ENCODE peak calls at places on chromosomes 5 and 9, in ten cellular contexts. F is CD8-positive, alpha-beta T cell; M is GM23338; N is substantia nigra; D is thoracic aorta; J is Peyer's patch; Y is dorsolateral prefrontal cortex; S is neuronal stem cell; A is kidney; P is heart left ventricle. C is an unnamed sample.

GRCh38 chr5:177355868-177356168 is 1.9 kb upstream of the RGS14 start:
- DNase-seq in F (no peak), M (no peak), N (no peak), D (no peak), J (no peak), Y (no peak), S (no peak), A (peak), P (no peak), C (no peak)

GRCh38 chr5:93221-93980 is 1.4 kb downstream of the PLEKHG4B start:
- DNase-seq in F (no peak), M (peak), N (no peak), D (no peak), J (no peak), Y (no peak), S (no peak), A (no peak), P (no peak), C (no peak)

GRCh38 chr9:101601904-101602765 is 7.4 kb upstream of the PPP3R2 start:
- DNase-seq in F (no peak), M (peak), N (no peak), D (no peak), J (no peak), Y (peak), S (peak), A (no peak), P (no peak), C (no peak)

GRCh38 chr5:38968665-38969064 is 105.5 kb downstream of the RICTOR start:
- DNase-seq in F (no peak), M (peak), N (no peak), D (no peak), J (no peak), Y (no peak), S (no peak), A (no peak), P (no peak), C (no peak)

GRCh38 chr9:111056554-111056953 is 18.3 kb upstream of the LPAR1 start:
- DNase-seq in F (no peak), M (no peak), N (no peak), D (no peak), J (no peak), Y (no peak), S (no peak), A (no peak), P (no peak), C (no peak)

GRCh38 chr9:136614967-136615623 is 47.6 kb upstream of the EGFL7 start:
- DNase-seq in F (no peak), M (peak), N (no peak), D (no peak), J (no peak), Y (no peak), S (no peak), A (peak), P (no peak), C (no peak)

GRCh38 chr5:128384068-128384467 is 154.0 kb downstream of the FBN2 start:
- DNase-seq in F (no peak), M (no peak), N (no peak), D (no peak), J (no peak), Y (no peak), S (no peak), A (no peak), P (no peak), C (no peak)

GRCh38 chr9:118283488-118283887 is 579.3 kb downstream of the TLR4 start:
- DNase-seq in F (no peak), M (no peak), N (no peak), D (no peak), J (no peak), Y (no peak), S (no peak), A (no peak), P (no peak), C (no peak)

GRCh38 chr5:10243660-10244240 is 5.9 kb downstream of the ATPSCKMT start:
- DNase-seq in F (no peak), M (no peak), N (no peak), D (no peak), J (no peak), Y (no peak), S (no peak), A (no peak), P (no peak), C (no peak)

GRCh38 chr5:178389031-178389729 is 156.6 kb upstream of the PHYKPL start:
- DNase-seq in F (no peak), M (no peak), N (no peak), D (no peak), J (no peak), Y (no peak), S (no peak), A (peak), P (no peak), C (no peak)

GRCh38 chr5:27830551-27830950 is 792.2 kb upstream of the CDH9 start:
- DNase-seq in F (no peak), M (no peak), N (no peak), D (no peak), J (no peak), Y (no peak), S (no peak), A (no peak), P (no peak), C (no peak)

GRCh38 chr5:172144291-172144815 is 43.7 kb downstream of the STK10 start:
- DNase-seq in F (no peak), M (no peak), N (no peak), D (no peak), J (no peak), Y (peak), S (no peak), A (no peak), P (peak), C (peak)

GRCh38 chr5:172141949-172142319 is 46.1 kb downstream of the STK10 start:
- DNase-seq in F (no peak), M (no peak), N (no peak), D (no peak), J (no peak), Y (no peak), S (no peak), A (no peak), P (no peak), C (no peak)

GRCh38 chr5:172144931-172145869 is 42.8 kb downstream of the STK10 start:
- DNase-seq in F (no peak), M (no peak), N (no peak), D (no peak), J (no peak), Y (no peak), S (no peak), A (no peak), P (no peak), C (no peak)

GRCh38 chr5:172142709-172143215 is 45.3 kb downstream of the STK10 start:
- DNase-seq in F (no peak), M (no peak), N (no peak), D (no peak), J (no peak), Y (no peak), S (no peak), A (no peak), P (no peak), C (no peak)

DNA sequence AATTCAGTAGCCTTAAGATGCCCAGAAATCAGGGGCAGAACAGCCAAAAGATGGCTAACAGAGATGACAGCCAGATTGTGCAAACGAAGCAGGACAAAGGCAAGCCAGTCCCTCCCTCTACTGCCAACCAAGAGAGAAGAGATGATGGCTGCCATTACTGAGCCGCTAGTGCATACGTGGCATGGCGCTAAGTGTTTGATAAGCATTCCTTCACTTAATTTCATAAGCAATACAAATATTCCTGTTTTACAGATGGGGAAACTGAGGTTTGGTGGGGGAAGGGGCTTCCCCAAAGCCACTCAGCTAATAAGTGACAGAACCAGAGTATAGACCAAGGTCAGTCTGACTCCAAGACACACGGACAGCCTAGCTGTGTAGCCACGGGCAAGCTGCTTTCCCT is 44.1 kb downstream of the STK10 start:
- DNase-seq in F (no peak), M (no peak), N (no peak), D (no peak), J (no peak), Y (no peak), S (no peak), A (no peak), P (no peak), C (no peak)
- H3K27ac ChIP-seq in F (no peak), M (peak), N (peak), D (no peak), J (peak), Y (no peak), S (no peak), A (no peak), P (peak), C (peak)

DNA sequence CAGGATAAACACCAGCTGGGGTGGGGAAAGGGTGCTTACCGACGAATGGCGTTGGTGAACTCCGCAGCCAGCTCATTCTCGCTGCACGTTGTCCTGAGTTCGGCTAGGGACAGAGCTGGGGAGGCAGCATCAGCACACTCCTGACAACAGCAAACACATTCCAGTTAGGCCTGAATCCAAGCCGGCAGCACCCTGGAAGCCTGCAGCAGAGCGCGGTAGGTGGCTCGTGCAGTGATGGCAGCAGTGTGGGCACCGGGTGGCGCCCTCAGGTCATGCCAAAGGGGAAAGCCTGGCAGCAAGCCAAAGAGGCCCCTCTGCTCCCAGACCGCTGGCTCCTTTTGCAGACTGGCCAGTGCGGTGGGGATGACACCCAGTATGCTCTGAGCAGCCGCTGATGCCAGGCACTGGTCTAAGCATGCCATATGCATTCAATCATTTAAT is 66.9 kb downstream of the DCP2 start:
- DNase-seq in F (peak), M (peak), N (no peak), D (no peak), J (no peak), Y (no peak), S (no peak), A (peak), P (peak), C (no peak)
- H3K27ac ChIP-seq in F (no peak), M (no peak), N (no peak), D (peak), J (no peak), Y (no peak), S (no peak), A (no peak), P (no peak), C (no peak)

DNA sequence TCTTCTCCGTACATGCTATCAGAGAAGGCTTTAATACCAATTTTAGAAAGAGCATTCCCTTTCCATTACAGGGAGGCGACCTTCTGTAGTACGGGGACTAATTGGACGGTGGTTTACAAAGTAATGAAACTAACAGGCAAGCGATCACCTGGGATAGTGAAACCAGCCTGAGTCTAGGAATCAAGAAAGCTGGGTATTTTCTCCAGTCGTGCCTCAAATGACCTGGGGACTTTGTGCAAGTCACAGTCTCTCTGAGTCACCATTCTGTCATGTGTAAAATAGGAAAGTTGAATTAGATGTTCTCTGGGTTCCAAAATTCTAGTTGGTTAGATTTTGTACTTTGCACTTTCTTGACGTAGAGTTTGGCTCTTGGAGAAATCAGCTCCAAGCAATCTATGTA is 22.7 kb upstream of the SSBP2 start:
- DNase-seq in F (no peak), M (no peak), N (no peak), D (no peak), J (no peak), Y (no peak), S (no peak), A (no peak), P (no peak), C (no peak)
- H3K27ac ChIP-seq in F (no peak), M (no peak), N (no peak), D (peak), J (no peak), Y (no peak), S (no peak), A (no peak), P (no peak), C (no peak)

GRCh38 chr9:92463989-92464388 is 18.3 kb downstream of the ASPN start:
- DNase-seq in F (no peak), M (no peak), N (no peak), D (no peak), J (no peak), Y (no peak), S (no peak), A (no peak), P (no peak), C (no peak)
- H3K27ac ChIP-seq in F (no peak), M (no peak), N (no peak), D (peak), J (no peak), Y (no peak), S (no peak), A (no peak), P (no peak), C (peak)

GRCh38 chr5:5979362-5979760 is 399.0 kb downstream of the MED10 start:
- DNase-seq in F (no peak), M (peak), N (no peak), D (no peak), J (no peak), Y (no peak), S (no peak), A (no peak), P (no peak), C (no peak)

GRCh38 chr5:5978501-5979361 is 399.6 kb downstream of the MED10 start:
- DNase-seq in F (no peak), M (no peak), N (no peak), D (no peak), J (no peak), Y (no peak), S (no peak), A (no peak), P (no peak), C (no peak)

GRCh38 chr5:5980601-5981000 is 397.7 kb downstream of the MED10 start:
- DNase-seq in F (no peak), M (peak), N (no peak), D (no peak), J (no peak), Y (no peak), S (no peak), A (no peak), P (no peak), C (no peak)

GRCh38 chr5:5981562-5981961 is 396.8 kb downstream of the MED10 start:
- DNase-seq in F (no peak), M (no peak), N (no peak), D (no peak), J (no peak), Y (no peak), S (no peak), A (no peak), P (no peak), C (no peak)

GRCh38 chr5:5979761-5980570 is 398.4 kb downstream of the MED10 start:
- DNase-seq in F (no peak), M (no peak), N (no peak), D (no peak), J (no peak), Y (no peak), S (no peak), A (no peak), P (no peak), C (no peak)
- H3K27ac ChIP-seq in F (no peak), M (no peak), N (no peak), D (no peak), J (no peak), Y (no peak), S (no peak), A (no peak), P (no peak), C (no peak)

GRCh38 chr9:90830977-90831376 is 29.4 kb downstream of the SYK start:
- DNase-seq in F (no peak), M (no peak), N (no peak), D (no peak), J (no peak), Y (no peak), S (no peak), A (no peak), P (no peak), C (no peak)
- H3K27ac ChIP-seq in F (no peak), M (no peak), N (no peak), D (no peak), J (no peak), Y (no peak), S (no peak), A (no peak), P (no peak), C (no peak)

GRCh38 chr5:80487444-80487828 is 464 bp upstream of the FAM151B start:
- DNase-seq in F (no peak), M (no peak), N (no peak), D (no peak), J (no peak), Y (no peak), S (no peak), A (no peak), P (no peak), C (no peak)
- H3K27ac ChIP-seq in F (no peak), M (peak), N (peak), D (peak), J (peak), Y (peak), S (peak), A (peak), P (peak), C (peak)

DNA sequence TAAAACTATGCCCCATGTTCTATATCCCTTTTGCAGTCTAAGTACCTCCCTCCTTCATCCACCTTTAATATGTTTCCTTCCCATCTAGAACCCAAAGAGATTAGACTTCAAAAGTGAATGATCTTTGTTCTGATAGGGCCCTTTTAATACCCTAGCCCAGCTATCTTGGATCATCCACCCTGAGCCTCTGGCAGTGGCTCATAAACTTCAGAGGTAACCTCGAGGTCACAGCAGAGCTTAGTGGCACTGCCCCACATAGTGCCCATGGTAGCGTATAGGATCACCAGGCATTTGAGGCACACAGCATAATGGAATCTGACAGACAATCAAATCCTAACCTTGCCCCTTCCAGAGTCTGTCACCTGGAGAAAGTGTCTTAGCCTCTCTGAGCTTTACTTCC is 15.8 kb downstream of the ADRB2 start:
- DNase-seq in F (no peak), M (no peak), N (no peak), D (no peak), J (no peak), Y (no peak), S (no peak), A (no peak), P (no peak), C (no peak)
- H3K27ac ChIP-seq in F (no peak), M (no peak), N (no peak), D (no peak), J (no peak), Y (no peak), S (no peak), A (no peak), P (no peak), C (no peak)

GRCh38 chr5:40409600-40409999 is 270.1 kb upstream of the PTGER4 start:
- DNase-seq in F (peak), M (no peak), N (no peak), D (no peak), J (no peak), Y (peak), S (no peak), A (no peak), P (no peak), C (no peak)

GRCh38 chr5:40410231-40410861 is 269.4 kb upstream of the PTGER4 start:
- DNase-seq in F (peak), M (no peak), N (no peak), D (no peak), J (no peak), Y (no peak), S (no peak), A (no peak), P (peak), C (no peak)

GRCh38 chr5:40414922-40415321 is 264.8 kb upstream of the PTGER4 start:
- DNase-seq in F (no peak), M (no peak), N (no peak), D (no peak), J (no peak), Y (no peak), S (no peak), A (no peak), P (no peak), C (no peak)

GRCh38 chr5:40413747-40414146 is 266.0 kb upstream of the PTGER4 start:
- DNase-seq in F (no peak), M (no peak), N (no peak), D (no peak), J (no peak), Y (no peak), S (no peak), A (no peak), P (no peak), C (no peak)

DNA sequence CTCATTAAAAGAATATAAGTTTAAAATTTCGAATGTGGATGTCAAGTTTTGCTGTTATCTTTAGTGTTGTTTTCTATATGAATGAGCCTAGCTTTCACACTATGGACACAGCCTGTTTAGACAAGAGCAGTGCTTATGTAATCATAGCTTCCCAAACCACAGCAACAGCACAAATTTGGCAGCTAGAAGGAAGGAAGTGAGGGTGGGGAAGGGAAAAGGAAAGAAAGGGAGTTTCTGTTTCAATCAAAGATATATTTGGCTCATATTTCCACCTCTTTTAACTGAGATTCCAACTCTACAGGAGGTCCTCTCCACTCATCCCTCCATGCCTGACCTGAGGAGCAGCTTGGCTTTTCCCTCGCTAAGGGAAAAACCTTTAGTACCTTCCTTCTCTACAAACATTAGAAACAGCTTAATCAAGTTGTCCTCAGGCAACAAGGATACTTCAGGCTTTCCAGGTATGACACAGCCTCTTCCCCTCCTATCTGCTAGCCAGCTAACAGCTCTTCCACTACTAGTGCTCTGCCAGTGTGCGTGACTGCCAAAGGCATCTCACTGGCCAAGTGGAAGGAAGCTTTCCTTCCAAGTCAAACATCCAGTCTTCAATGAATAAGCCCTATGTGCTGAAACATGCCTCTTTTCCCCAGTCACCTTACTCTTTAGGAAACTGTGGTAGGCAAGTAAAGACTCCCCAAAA is 268.6 kb upstream of the PTGER4 start:
- DNase-seq in F (no peak), M (no peak), N (no peak), D (no peak), J (no peak), Y (no peak), S (no peak), A (no peak), P (peak), C (no peak)
- H3K27ac ChIP-seq in F (peak), M (no peak), N (no peak), D (no peak), J (peak), Y (no peak), S (no peak), A (no peak), P (peak), C (no peak)

DNA sequence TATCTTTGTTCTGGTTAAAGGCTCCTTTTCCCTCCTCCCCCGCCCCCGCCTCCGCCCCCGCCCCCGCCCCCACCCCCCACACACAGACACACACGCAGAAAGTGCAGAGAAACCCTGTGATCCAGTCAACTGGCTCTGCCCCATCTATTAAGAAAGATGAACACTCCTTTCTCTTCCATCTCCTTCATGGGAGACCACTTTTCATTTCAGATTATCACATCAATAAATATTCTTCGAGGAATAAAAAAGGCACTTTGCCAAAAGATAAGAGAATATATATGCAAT is 127.0 kb downstream of the TMEM161B start:
- DNase-seq in F (no peak), M (no peak), N (no peak), D (no peak), J (no peak), Y (no peak), S (no peak), A (no peak), P (no peak), C (no peak)
- H3K27ac ChIP-seq in F (no peak), M (no peak), N (peak), D (no peak), J (no peak), Y (peak), S (no peak), A (no peak), P (no peak), C (peak)